ENCODE peak calls at places on chromosomes 2 and 18, in eight cellular contexts. Y is 8988T; J is right lobe of liver; A is heart left ventricle; K is stimulated activated CD8-positive, alpha-beta memory T cell treated with anti-CD3 and anti-CD28 coated beads, Interleukin-15, amount 100 ng/mL, for 4 hours; D is AG08396; W is pancreas; I is cardiac muscle cell. F is an unnamed sample.

GRCh38 chr2:238938460-238939055 is 90.7 kb downstream of the TWIST2 start:
- DNase-seq in Y (no peak), J (peak; percentile 45), A (peak; percentile 89), K (no peak), D (peak; percentile 89), W (peak; percentile 36), I (peak; percentile 93), F (no peak)

GRCh38 chr2:216693414-216694100 is 1.8 kb downstream of the IGFBP5 start:
- DNase-seq in Y (no peak), J (no peak), A (no peak), K (no peak), D (no peak), W (no peak), I (no peak), F (no peak)

GRCh38 chr2:66682476-66682875 is 247.6 kb downstream of the MEIS1 start:
- DNase-seq in Y (no peak), J (no peak), A (no peak), K (no peak), D (no peak), W (no peak), I (no peak), F (no peak)

GRCh38 chr2:69499242-69499641 is 62.0 kb upstream of the NFU1 start:
- DNase-seq in Y (no peak), J (no peak), A (no peak), K (no peak), D (no peak), W (no peak), I (no peak), F (no peak)

GRCh38 chr18:35939166-35939565 is 33.3 kb upstream of the RMP24 start:
- DNase-seq in Y (no peak), J (no peak), A (no peak), K (no peak), D (no peak), W (no peak), I (peak; percentile 35), F (no peak)

GRCh38 chr2:187150667-187151066 is 297.4 kb downstream of the CALCRL start:
- DNase-seq in Y (no peak), J (no peak), A (no peak), K (no peak), D (no peak), W (no peak), I (peak; percentile 29), F (no peak)

GRCh38 chr2:133790706-133791105 is 222.4 kb upstream of the NCKAP5 start:
- DNase-seq in Y (no peak), J (no peak), A (no peak), K (no peak), D (peak; percentile 21), W (no peak), I (peak; percentile 11), F (no peak)

GRCh38 chr2:75087726-75088125 is 111.6 kb downstream of the TACR1 start:
- DNase-seq in Y (no peak), J (no peak), A (no peak), K (no peak), D (no peak), W (no peak), I (no peak), F (no peak)

GRCh38 chr2:238099709-238100048 is 461 bp upstream of the ESPNL start:
- DNase-seq in Y (peak; percentile 23), J (peak; percentile 43), A (no peak), K (no peak), D (no peak), W (peak; percentile 12), I (no peak), F (no peak)

F was measured in activated T-helper 2 cell treated with anti-CD3 and anti-CD28 coated beads, Interferon-gamma antibody, Interleukin-2, Interleukin-4, amounts not matched to agents 10 μg/mL and 5 μg/mL and 100 μg/mL, durations not matched to agents 14 hours and 24 hours and 36 hours.